ENCODE peak calls at places on chromosomes 3 and 15, in four cellular contexts. B is glutamatergic neuron, U is WTC11, V is bronchial epithelial cell. L is an unnamed sample.

GRCh38 chr3:107431048-107431297 is 53.7 kb downstream of the CCDC54 start:
- DNase-seq in B (no peak), U (peak), V (no peak), L (no peak)

GRCh38 chr3:122794779-122795673 is at the start of gene SLC49A4:
- DNase-seq in B (peak), U (peak), V (peak), L (peak)

GRCh38 chr15:39936187-39936586 is 2.3 kb downstream of the EIF2AK4 start:
- DNase-seq in B (no peak), U (no peak), V (peak), L (no peak)

GRCh38 chr15:72907733-72908132 is 124.2 kb upstream of the ADPGK start:
- DNase-seq in B (no peak), U (no peak), V (no peak), L (no peak)

GRCh38 chr3:16516695-16517481 is 3.4 kb upstream of the RFTN1 start:
- DNase-seq in B (no peak), U (no peak), V (peak), L (peak)

GRCh38 chr15:80773122-80773551 is 6.0 kb upstream of the CEMIP start:
- DNase-seq in B (no peak), U (no peak), V (peak), L (no peak)

GRCh38 chr15:82810061-82810862 is 834 bp downstream of the WHAMM start:
- DNase-seq in B (peak), U (peak), V (peak), L (peak)

GRCh38 chr3:69108813-69109212 is 13.6 kb downstream of the LMOD3 start:
- DNase-seq in B (no peak), U (no peak), V (no peak), L (no peak)

GRCh38 chr3:107227091-107227490 is 150.1 kb upstream of the CCDC54 start:
- DNase-seq in B (no peak), U (no peak), V (no peak), L (no peak)

GRCh38 chr15:25846377-25846776 is 16.8 kb downstream of the ATP10A start:
- DNase-seq in B (no peak), U (no peak), V (no peak), L (no peak)

GRCh38 chr3:66413151-66413751 is 87.6 kb downstream of the LRIG1 start:
- DNase-seq in B (no peak), U (no peak), V (peak), L (no peak)

GRCh38 chr3:86929046-86929445 is 61.9 kb downstream of the VGLL3 start:
- DNase-seq in B (no peak), U (no peak), V (no peak), L (no peak)

GRCh38 chr3:46705751-46706572 is 4.8 kb downstream of the TMIE start:
- DNase-seq in B (peak), U (no peak), V (peak), L (no peak)

GRCh38 chr15:41695750-41696436 is 35.7 kb downstream of the MGA start:
- DNase-seq in B (no peak), U (no peak), V (peak), L (no peak)

GRCh38 chr3:141020139-141020940 is 30.8 kb upstream of the SPSB4 start:
- DNase-seq in B (no peak), U (no peak), V (peak), L (no peak)

GRCh38 chr15:48644498-48644826 is 1.0 kb downstream of the FBN1 start:
- DNase-seq in B (no peak), U (no peak), V (no peak), L (no peak)

GRCh38 chr3:149588909-149589308 is 68.9 kb downstream of the WWTR1 start:
- DNase-seq in B (no peak), U (no peak), V (no peak), L (no peak)

DNA sequence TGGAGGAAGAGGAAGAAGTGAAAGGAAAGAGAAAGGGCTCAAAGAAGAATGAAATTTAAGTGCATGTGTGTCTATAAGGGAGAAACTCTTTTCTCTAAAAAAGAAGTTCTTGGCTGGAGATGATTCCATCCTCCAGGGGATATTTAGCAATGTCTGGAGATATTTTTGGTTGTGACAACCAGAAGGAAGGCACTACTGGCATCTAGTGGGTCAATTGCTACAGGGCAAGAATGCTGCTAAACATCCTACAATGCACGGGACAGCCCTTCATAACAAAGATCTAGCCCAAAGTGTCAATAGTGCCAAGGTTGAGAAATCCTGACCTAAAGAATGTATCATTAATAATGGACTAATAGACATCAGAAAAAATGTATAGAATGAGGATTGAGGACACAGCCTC is 57.4 kb upstream of the ST3GAL6 start:
- DNase-seq in B (no peak), U (no peak), V (no peak), L (no peak)
- TF ChIP-seq CTCF in B (no peak), U (no peak), V (no peak), L (no peak)

DNA sequence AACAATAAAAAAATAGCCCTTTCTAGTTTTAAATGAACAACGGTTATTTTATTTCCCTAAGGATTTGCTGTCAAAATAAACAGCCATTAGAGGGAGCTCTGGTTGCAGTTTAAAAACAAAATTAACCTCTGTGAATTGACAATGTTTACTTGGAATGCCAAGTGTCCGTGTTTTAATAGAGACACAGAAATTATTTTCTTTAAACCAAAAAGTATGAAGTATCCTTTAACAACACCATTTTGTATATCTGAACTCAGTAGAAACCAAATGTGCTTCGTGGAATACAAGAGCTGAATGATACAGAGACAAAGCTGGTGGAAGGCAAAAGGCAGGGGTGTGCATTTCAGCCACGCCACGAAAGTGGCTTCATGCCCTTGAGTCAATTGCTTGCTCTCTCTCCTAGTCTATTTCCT is 74.4 kb downstream of the MOBP start:
- DNase-seq in B (no peak), U (no peak), V (peak), L (no peak)
- TF ChIP-seq CTCF in B (peak), U (peak), V (peak), L (peak)

GRCh38 chr3:159366476-159366875 is 564.6 kb downstream of the MFSD1 start:
- DNase-seq in B (no peak), U (no peak), V (peak), L (no peak)

GRCh38 chr3:159364511-159364910 is 562.7 kb downstream of the MFSD1 start:
- DNase-seq in B (no peak), U (no peak), V (peak), L (no peak)
- TF ChIP-seq CTCF in B (no peak), U (no peak), V (no peak), L (no peak)

GRCh38 chr3:12224181-12225147 is 64.4 kb upstream of the PPARG start:
- DNase-seq in B (no peak), U (peak), V (peak), L (no peak)
- TF ChIP-seq CTCF in B (no peak), U (no peak), V (no peak), L (no peak)

DNA sequence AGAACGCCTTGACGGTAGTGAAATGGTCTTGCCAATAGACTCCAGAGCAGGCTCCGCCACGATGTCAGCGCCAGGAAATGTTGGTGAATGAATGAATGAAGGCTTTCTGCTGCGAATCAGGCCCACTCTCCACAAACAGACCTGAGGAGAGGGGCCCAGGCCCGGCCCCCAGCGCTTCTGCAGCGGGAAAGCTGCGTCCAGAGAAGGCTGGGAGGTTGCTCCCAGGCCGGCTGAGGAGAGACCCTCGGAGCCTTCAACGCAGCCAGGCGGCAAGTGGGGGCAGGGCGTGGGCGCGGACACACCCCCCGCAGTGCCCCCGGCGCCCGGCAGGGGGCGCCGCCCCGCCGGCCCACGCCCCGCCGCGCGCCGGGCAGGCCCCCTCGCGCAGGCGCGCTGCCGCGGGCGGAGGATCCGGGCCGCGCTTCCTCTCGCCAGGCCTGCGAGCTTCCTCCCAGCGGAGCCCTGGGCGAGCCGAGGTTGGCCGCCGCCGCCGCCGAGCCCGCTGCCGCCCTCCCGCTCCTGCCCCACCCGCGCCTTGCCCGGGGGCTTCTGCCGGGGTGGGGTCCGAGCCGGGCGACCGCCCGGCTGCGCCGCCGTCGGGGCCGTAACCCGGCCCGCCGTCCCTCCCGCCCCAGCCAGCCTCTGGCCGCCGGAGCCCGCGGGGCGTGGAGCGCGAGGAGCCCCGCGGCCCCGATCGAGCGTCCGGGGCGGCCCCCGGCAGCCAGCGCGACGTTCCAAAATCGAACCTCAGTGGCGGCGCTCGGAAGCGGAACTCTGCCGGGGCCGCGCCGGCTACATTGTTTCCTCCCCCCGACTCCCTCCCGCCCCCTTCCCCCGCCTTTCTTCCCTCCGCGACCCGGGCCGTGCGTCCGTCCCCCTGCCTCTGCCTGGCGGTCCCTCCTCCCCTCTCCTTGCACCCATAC is at the start of gene CSK:
- DNase-seq in B (peak), U (peak), V (no peak), L (peak)
- TF ChIP-seq CTCF in B (peak), U (peak), V (peak), L (peak)

GRCh38 chr3:49634736-49635135 is 39.4 kb upstream of the APEH start:
- DNase-seq in B (peak), U (no peak), V (no peak), L (no peak)
- TF ChIP-seq CTCF in B (peak), U (no peak), V (no peak), L (no peak)

DNA sequence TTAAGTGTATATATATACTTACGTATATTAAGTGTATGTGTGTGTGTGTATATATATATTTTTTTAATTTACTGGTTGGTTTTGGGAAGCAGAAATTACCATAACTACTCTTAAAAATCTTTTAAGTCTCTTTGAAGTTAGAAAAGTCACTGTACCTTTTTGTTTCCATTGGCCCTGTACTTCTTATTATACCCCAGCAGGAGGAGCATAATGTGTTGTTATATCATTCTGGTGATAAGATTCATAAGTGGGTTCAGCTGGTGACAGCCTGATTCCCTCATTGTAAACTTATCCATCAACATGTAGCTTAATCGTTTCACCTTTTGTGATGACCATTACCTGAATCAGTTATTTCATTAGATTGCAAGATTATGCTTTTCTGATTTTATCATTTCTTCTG is 30.8 kb downstream of the MLH1 start:
- DNase-seq in B (no peak), U (no peak), V (no peak), L (no peak)
- TF ChIP-seq CTCF in B (no peak), U (no peak), V (peak), L (no peak)

DNA sequence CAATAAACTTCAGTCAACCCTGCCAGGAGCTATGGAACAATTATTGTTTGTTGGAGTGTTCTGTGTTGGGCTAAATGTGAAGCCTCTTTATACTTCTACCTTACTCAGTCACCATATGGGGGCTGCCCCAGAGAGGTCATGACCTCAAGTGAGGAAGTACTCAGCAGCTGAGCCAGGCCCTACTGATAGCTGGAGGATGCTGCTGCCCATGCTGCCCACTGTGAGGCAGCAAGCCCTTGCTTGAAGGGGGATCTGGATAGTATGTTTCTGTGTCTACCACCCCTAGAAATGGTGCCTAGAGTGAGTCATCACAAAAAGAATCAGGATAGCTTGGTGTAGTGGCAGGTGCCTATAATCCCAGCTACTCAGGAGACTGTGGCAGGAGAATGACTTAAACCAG is 4.5 kb upstream of the RPL24 start:
- DNase-seq in B (no peak), U (no peak), V (no peak), L (no peak)
- TF ChIP-seq CTCF in B (no peak), U (no peak), V (no peak), L (no peak)

DNA sequence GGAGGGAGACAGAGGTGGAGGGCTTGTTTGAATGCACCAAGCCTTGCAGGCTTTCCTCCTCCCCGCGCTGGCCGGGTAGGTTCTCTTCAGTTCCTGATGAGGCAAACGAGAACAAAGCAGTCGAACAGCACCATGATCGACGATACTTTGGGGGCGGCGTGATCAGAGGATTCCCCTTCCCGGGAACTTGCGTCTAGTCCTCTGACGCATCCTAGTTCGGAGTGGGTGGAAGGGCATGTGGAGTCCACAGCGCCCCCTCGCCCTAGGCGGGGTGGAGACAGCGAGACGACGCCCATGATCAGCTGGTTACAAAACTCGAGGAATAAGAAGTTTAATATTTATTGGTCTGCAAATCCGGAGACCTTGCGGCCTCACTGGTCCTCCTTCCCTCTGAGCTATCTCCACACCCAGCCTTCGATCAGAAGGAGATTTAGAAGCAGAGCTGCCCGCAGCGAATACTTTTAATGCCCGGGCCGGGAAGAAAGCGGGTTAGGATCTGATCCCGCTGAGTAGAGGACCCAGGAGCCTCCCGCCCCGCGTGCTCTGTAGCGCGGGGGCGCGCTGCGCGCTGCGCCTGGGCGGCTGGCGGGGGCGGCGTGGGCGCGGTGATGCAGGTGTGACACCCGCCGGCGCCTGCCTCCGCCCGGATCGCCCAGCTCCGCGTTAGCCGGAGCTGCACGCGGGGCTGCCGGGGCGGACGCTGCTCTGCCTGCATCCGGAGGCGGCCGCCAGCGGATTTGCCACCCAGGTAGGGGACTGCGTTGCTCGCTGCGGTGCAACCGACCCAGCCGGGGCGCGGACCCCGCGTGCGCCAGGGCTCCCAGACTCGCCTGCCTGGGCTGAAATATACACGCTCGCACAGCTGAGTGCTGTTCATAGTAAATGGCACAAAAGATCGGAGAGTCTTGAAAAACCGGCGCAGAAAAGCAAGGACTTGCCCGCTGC is at the start of gene SV2B:
- DNase-seq in B (peak), U (peak), V (peak), L (peak)
- TF ChIP-seq CTCF in B (no peak), U (no peak), V (peak), L (no peak)

GRCh38 chr3:143328459-143328858 is 208.9 kb downstream of the CHST2 start:
- DNase-seq in B (no peak), U (no peak), V (no peak), L (no peak)
- TF ChIP-seq CTCF in B (peak), U (no peak), V (no peak), L (no peak)

L was measured in nephron progenitor cell.